ENCODE peak calls at places on chromosomes 11 and 22, in four cellular contexts. One of them, this sample, is unnamed.

GRCh38 chr22:49807780-49808708 is 19.6 kb downstream of the BRD1 start:
- DNase-seq in foreskin fibroblast: no peak
- DNase-seq in GM03348: no peak
- DNase-seq in ecto neural progenitor cell: no peak
- DNase-seq in this sample: no peak

GRCh38 chr11:8596504-8597046 is 2.5 kb upstream of the STK33 start:
- DNase-seq in ecto neural progenitor cell: no peak
- DNase-seq in GM03348: no peak
- DNase-seq in foreskin fibroblast: no peak
- DNase-seq in this sample: no peak

GRCh38 chr11:78289547-78290292 is 101.0 kb downstream of the USP35 start:
- DNase-seq in GM03348: no peak
- DNase-seq in ecto neural progenitor cell: no peak
- DNase-seq in foreskin fibroblast: no peak
- DNase-seq in this sample: no peak

GRCh38 chr11:2443881-2444300 is 423 bp downstream of the TRPM5 start:
- DNase-seq in ecto neural progenitor cell: no peak
- DNase-seq in GM03348: no peak
- DNase-seq in foreskin fibroblast: no peak
- DNase-seq in this sample: no peak

GRCh38 chr22:20967697-20968201 is 694 bp downstream of the AIFM3 start:
- DNase-seq in ecto neural progenitor cell: no peak
- DNase-seq in GM03348: no peak
- DNase-seq in foreskin fibroblast: no peak
- DNase-seq in this sample: no peak

GRCh38 chr11:86918943-86919342 is 36.3 kb downstream of the FZD4 start:
- DNase-seq in GM03348: no peak
- DNase-seq in foreskin fibroblast: no peak
- DNase-seq in ecto neural progenitor cell: no peak
- DNase-seq in this sample: no peak

GRCh38 chr11:65496304-65497140 is 2.3 kb upstream of the MALAT1 start:
- DNase-seq in foreskin fibroblast: peak; percentile 63
- DNase-seq in ecto neural progenitor cell: peak; percentile 61
- DNase-seq in GM03348: no peak
- DNase-seq in this sample: no peak

GRCh38 chr11:126989942-126990715 is 10.4 kb downstream of the KIRREL3 start:
- DNase-seq in foreskin fibroblast: peak; percentile 53
- DNase-seq in ecto neural progenitor cell: peak; percentile 90
- DNase-seq in GM03348: peak; percentile 90
- DNase-seq in this sample: peak; percentile 85

GRCh38 chr11:123745764-123746451 is 4.4 kb upstream of the ZNF202 start:
- DNase-seq in GM03348: no peak
- DNase-seq in foreskin fibroblast: no peak
- DNase-seq in ecto neural progenitor cell: no peak
- DNase-seq in this sample: no peak

GRCh38 chr11:106152013-106152412 is 74.6 kb downstream of the AASDHPPT start:
- DNase-seq in GM03348: peak; percentile 5
- DNase-seq in foreskin fibroblast: peak; percentile 15
- DNase-seq in ecto neural progenitor cell: no peak
- DNase-seq in this sample: no peak

This sample was measured in AG08395.